ENCODE peak calls at places on chromosomes 7 and 10, in five cellular contexts. One of them, this sample, is unnamed. For H3K9me3, the result is how much of the 10 kb centered on the place peaks cover.

GRCh38 chr7:50208335-50208982 is 96.1 kb upstream of the IKZF1 start:
- DNase-seq in CD8-positive, alpha-beta memory T cell: no peak
- DNase-seq in PC-3: no peak
- DNase-seq in HCT116: no peak
- DNase-seq in right lobe of liver: no peak
- DNase-seq in this sample: no peak

GRCh38 chr7:30751696-30752273 is at the start of gene INMT:
- DNase-seq in PC-3: no peak
- DNase-seq in HCT116: no peak
- DNase-seq in right lobe of liver: no peak
- DNase-seq in CD8-positive, alpha-beta memory T cell: no peak
- DNase-seq in this sample: no peak

GRCh38 chr7:157006205-157006747 is 4.2 kb downstream of the MNX1 start:
- DNase-seq in HCT116: no peak
- DNase-seq in CD8-positive, alpha-beta memory T cell: no peak
- DNase-seq in PC-3: no peak
- DNase-seq in right lobe of liver: peak
- DNase-seq in this sample: peak

GRCh38 chr7:76512941-76513816 is 2.8 kb downstream of the UPK3B start:
- DNase-seq in right lobe of liver: no peak
- DNase-seq in HCT116: peak
- DNase-seq in PC-3: peak
- DNase-seq in CD8-positive, alpha-beta memory T cell: no peak
- DNase-seq in this sample: no peak

GRCh38 chr10:132376394-132376851 is 20.6 kb upstream of the PWWP2B start:
- DNase-seq in right lobe of liver: peak
- DNase-seq in CD8-positive, alpha-beta memory T cell: no peak
- DNase-seq in HCT116: no peak
- DNase-seq in PC-3: no peak
- DNase-seq in this sample: no peak

GRCh38 chr10:132482090-132482489 is 55.5 kb upstream of the INPP5A start:
- DNase-seq in PC-3: peak
- DNase-seq in right lobe of liver: no peak
- DNase-seq in CD8-positive, alpha-beta memory T cell: no peak
- DNase-seq in HCT116: no peak
- DNase-seq in this sample: no peak

GRCh38 chr10:90179696-90180407 is 478.5 kb downstream of the KIF20B start:
- DNase-seq in right lobe of liver: no peak
- DNase-seq in HCT116: peak
- DNase-seq in PC-3: peak
- DNase-seq in CD8-positive, alpha-beta memory T cell: no peak
- DNase-seq in this sample: no peak

GRCh38 chr7:92612501-92612900 is 22.3 kb upstream of the FAM133B start:
- DNase-seq in PC-3: no peak
- DNase-seq in right lobe of liver: no peak
- DNase-seq in CD8-positive, alpha-beta memory T cell: no peak
- DNase-seq in HCT116: no peak
- DNase-seq in this sample: no peak

GRCh38 chr7:29035044-29035740 is 77.1 kb upstream of the TRIL start:
- DNase-seq in PC-3: peak
- DNase-seq in HCT116: peak
- DNase-seq in right lobe of liver: no peak
- DNase-seq in CD8-positive, alpha-beta memory T cell: no peak
- DNase-seq in this sample: no peak

GRCh38 chr7:152587366-152587765 is 88.6 kb downstream of the XRCC2 start:
- DNase-seq in HCT116: no peak
- DNase-seq in PC-3: no peak
- DNase-seq in CD8-positive, alpha-beta memory T cell: no peak
- DNase-seq in right lobe of liver: no peak
- DNase-seq in this sample: no peak

GRCh38 chr7:3747452-3747851 is 446.4 kb downstream of the SDK1 start:
- DNase-seq in CD8-positive, alpha-beta memory T cell: no peak
- DNase-seq in HCT116: no peak
- DNase-seq in PC-3: no peak
- DNase-seq in right lobe of liver: no peak
- DNase-seq in this sample: no peak

GRCh38 chr10:22491480-22491879 is 146.2 kb downstream of the SPAG6 start:
- DNase-seq in PC-3: no peak
- DNase-seq in CD8-positive, alpha-beta memory T cell: no peak
- DNase-seq in right lobe of liver: no peak
- DNase-seq in HCT116: no peak
- DNase-seq in this sample: no peak

GRCh38 chr10:114413398-114413797 is 9.1 kb upstream of the AFAP1L2 start:
- DNase-seq in HCT116: peak
- DNase-seq in PC-3: peak
- DNase-seq in CD8-positive, alpha-beta memory T cell: no peak
- DNase-seq in right lobe of liver: no peak
- DNase-seq in this sample: peak

GRCh38 chr7:127486654-127487053 is 94.1 kb upstream of the ZNF800 start:
- DNase-seq in HCT116: no peak
- DNase-seq in right lobe of liver: no peak
- DNase-seq in CD8-positive, alpha-beta memory T cell: no peak
- DNase-seq in PC-3: peak
- DNase-seq in this sample: no peak

GRCh38 chr7:87202705-87203104 is 16.8 kb downstream of the TMEM243 start:
- DNase-seq in right lobe of liver: no peak
- DNase-seq in CD8-positive, alpha-beta memory T cell: no peak
- DNase-seq in HCT116: no peak
- DNase-seq in PC-3: no peak
- DNase-seq in this sample: no peak
- H3K9me3 ChIP-seq in right lobe of liver: under half
- H3K9me3 ChIP-seq in CD8-positive, alpha-beta memory T cell: under half
- H3K9me3 ChIP-seq in HCT116: under half
- H3K9me3 ChIP-seq in PC-3: under half
- H3K9me3 ChIP-seq in this sample: under half

GRCh38 chr10:48703776-48704555 is 19.3 kb downstream of the WDFY4 start:
- DNase-seq in HCT116: no peak
- DNase-seq in right lobe of liver: no peak
- DNase-seq in PC-3: no peak
- DNase-seq in CD8-positive, alpha-beta memory T cell: no peak
- DNase-seq in this sample: no peak

GRCh38 chr10:48701139-48701901 is 16.6 kb downstream of the WDFY4 start:
- DNase-seq in CD8-positive, alpha-beta memory T cell: no peak
- DNase-seq in right lobe of liver: no peak
- DNase-seq in HCT116: no peak
- DNase-seq in PC-3: no peak
- DNase-seq in this sample: no peak

GRCh38 chr10:48701941-48702340 is 17.3 kb downstream of the WDFY4 start:
- DNase-seq in right lobe of liver: no peak
- DNase-seq in CD8-positive, alpha-beta memory T cell: no peak
- DNase-seq in HCT116: no peak
- DNase-seq in PC-3: no peak
- DNase-seq in this sample: no peak

GRCh38 chr10:48708144-48708543 is 23.5 kb downstream of the WDFY4 start:
- DNase-seq in right lobe of liver: no peak
- DNase-seq in PC-3: no peak
- DNase-seq in HCT116: no peak
- DNase-seq in CD8-positive, alpha-beta memory T cell: no peak
- DNase-seq in this sample: no peak

DNA sequence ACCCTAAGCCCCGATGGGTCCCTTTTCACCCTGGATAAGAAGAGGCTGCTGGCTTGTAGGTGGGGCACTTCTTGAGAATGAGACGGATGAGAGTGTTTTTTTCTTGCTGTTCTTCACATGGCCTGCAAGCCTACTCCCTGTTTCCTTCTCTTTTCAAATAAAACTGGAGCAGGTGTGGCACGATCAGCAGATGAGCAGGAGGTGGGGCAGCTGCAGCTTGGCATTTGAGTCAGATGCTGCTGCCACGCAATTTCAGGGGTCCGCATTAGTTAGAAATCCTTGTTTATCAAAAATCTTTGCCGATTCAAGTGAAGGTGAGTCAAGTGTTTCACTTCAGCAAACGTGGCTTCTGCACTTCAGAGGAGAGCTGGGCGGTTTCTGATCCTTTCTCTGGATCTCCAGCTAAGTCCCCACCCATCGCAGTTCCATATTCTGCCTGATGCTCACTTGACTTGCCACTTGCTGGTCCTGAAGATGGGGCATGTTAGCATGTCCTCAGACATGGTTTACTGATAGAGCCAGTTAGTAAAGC is 20.8 kb downstream of the WDFY4 start:
- DNase-seq in right lobe of liver: no peak
- DNase-seq in HCT116: no peak
- DNase-seq in CD8-positive, alpha-beta memory T cell: no peak
- DNase-seq in PC-3: no peak
- DNase-seq in this sample: no peak
- H3K9me3 ChIP-seq in right lobe of liver: under half
- H3K9me3 ChIP-seq in HCT116: under half
- H3K9me3 ChIP-seq in CD8-positive, alpha-beta memory T cell: under half
- H3K9me3 ChIP-seq in PC-3: under half
- H3K9me3 ChIP-seq in this sample: under half

GRCh38 chr10:15370741-15371701 is at the start of gene FAM171A1:
- DNase-seq in HCT116: no peak
- DNase-seq in right lobe of liver: peak
- DNase-seq in PC-3: peak
- DNase-seq in CD8-positive, alpha-beta memory T cell: peak
- DNase-seq in this sample: peak

GRCh38 chr10:15370212-15370740 is 813 bp downstream of the FAM171A1 start:
- DNase-seq in CD8-positive, alpha-beta memory T cell: peak
- DNase-seq in HCT116: no peak
- DNase-seq in right lobe of liver: no peak
- DNase-seq in PC-3: no peak
- DNase-seq in this sample: peak

GRCh38 chr10:15367296-15367830 is 3.7 kb downstream of the FAM171A1 start:
- DNase-seq in CD8-positive, alpha-beta memory T cell: no peak
- DNase-seq in PC-3: no peak
- DNase-seq in HCT116: no peak
- DNase-seq in right lobe of liver: no peak
- DNase-seq in this sample: no peak

GRCh38 chr10:15368456-15368855 is 2.6 kb downstream of the FAM171A1 start:
- DNase-seq in right lobe of liver: no peak
- DNase-seq in PC-3: no peak
- DNase-seq in HCT116: no peak
- DNase-seq in CD8-positive, alpha-beta memory T cell: no peak
- DNase-seq in this sample: no peak

GRCh38 chr10:15369642-15370211 is 1.4 kb downstream of the FAM171A1 start:
- DNase-seq in PC-3: no peak
- DNase-seq in HCT116: no peak
- DNase-seq in CD8-positive, alpha-beta memory T cell: peak
- DNase-seq in right lobe of liver: no peak
- DNase-seq in this sample: no peak
- H3K9me3 ChIP-seq in PC-3: under half
- H3K9me3 ChIP-seq in HCT116: under half
- H3K9me3 ChIP-seq in CD8-positive, alpha-beta memory T cell: under half
- H3K9me3 ChIP-seq in right lobe of liver: under half
- H3K9me3 ChIP-seq in this sample: under half

GRCh38 chr10:29302499-29302898 is 13.6 kb downstream of the LYZL1 start:
- DNase-seq in right lobe of liver: no peak
- DNase-seq in HCT116: no peak
- DNase-seq in PC-3: no peak
- DNase-seq in CD8-positive, alpha-beta memory T cell: no peak
- DNase-seq in this sample: no peak

GRCh38 chr10:29297678-29298077 is 8.8 kb downstream of the LYZL1 start:
- DNase-seq in right lobe of liver: no peak
- DNase-seq in HCT116: peak
- DNase-seq in PC-3: no peak
- DNase-seq in CD8-positive, alpha-beta memory T cell: no peak
- DNase-seq in this sample: no peak

GRCh38 chr10:29304259-29305030 is 15.6 kb downstream of the LYZL1 start:
- DNase-seq in right lobe of liver: peak
- DNase-seq in HCT116: peak
- DNase-seq in CD8-positive, alpha-beta memory T cell: peak
- DNase-seq in PC-3: peak
- DNase-seq in this sample: peak

GRCh38 chr10:29305031-29305335 is 16.1 kb downstream of the LYZL1 start:
- DNase-seq in HCT116: no peak
- DNase-seq in right lobe of liver: no peak
- DNase-seq in CD8-positive, alpha-beta memory T cell: no peak
- DNase-seq in PC-3: no peak
- DNase-seq in this sample: no peak

GRCh38 chr10:29301359-29301910 is 12.6 kb downstream of the LYZL1 start:
- DNase-seq in HCT116: no peak
- DNase-seq in PC-3: no peak
- DNase-seq in CD8-positive, alpha-beta memory T cell: no peak
- DNase-seq in right lobe of liver: no peak
- DNase-seq in this sample: no peak
- H3K9me3 ChIP-seq in HCT116: under half
- H3K9me3 ChIP-seq in PC-3: under half
- H3K9me3 ChIP-seq in CD8-positive, alpha-beta memory T cell: under half
- H3K9me3 ChIP-seq in right lobe of liver: under half
- H3K9me3 ChIP-seq in this sample: under half

GRCh38 chr7:158123214-158123613 is 464.4 kb downstream of the PTPRN2 start:
- DNase-seq in HCT116: no peak
- DNase-seq in PC-3: no peak
- DNase-seq in CD8-positive, alpha-beta memory T cell: no peak
- DNase-seq in right lobe of liver: no peak
- DNase-seq in this sample: no peak
- H3K9me3 ChIP-seq in HCT116: under half
- H3K9me3 ChIP-seq in PC-3: under half
- H3K9me3 ChIP-seq in CD8-positive, alpha-beta memory T cell: under half
- H3K9me3 ChIP-seq in right lobe of liver: under half
- H3K9me3 ChIP-seq in this sample: under half

DNA sequence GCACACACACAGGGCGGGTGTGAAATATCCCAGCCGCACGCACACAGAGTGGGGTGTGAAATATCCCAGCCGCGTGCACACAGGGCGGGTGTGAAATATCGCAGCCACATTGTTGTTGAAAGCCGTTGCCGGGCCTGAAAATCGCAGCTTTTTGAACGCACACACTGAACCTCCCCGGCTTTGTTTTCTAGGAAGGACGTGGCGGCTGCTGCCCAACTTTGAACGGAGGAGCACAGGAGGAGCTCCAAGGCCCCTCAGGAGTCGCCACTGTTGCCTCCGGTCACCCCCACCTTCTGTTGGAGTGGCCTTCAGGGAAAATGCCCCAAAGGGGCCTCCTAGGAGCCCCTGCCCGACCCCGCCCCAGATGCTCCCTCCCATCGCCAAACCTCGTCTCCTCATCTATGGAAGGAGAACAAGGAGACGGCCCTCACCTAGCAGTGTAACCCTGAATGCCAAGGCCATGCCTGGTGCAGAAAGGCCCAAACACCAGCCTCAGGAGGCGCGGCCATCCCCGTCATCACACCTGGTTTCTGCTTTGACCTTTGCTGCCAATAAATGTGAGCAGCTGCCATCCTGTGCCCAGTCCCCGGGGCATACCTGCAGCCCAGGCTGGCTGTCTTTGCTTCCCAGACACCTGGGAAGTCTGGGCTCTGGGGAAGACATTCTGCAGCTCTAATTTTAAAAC is 318.6 kb downstream of the PTPRN2 start:
- DNase-seq in PC-3: no peak
- DNase-seq in right lobe of liver: peak
- DNase-seq in HCT116: no peak
- DNase-seq in CD8-positive, alpha-beta memory T cell: no peak
- DNase-seq in this sample: peak
- H3K9me3 ChIP-seq in PC-3: under half
- H3K9me3 ChIP-seq in right lobe of liver: under half
- H3K9me3 ChIP-seq in HCT116: under half
- H3K9me3 ChIP-seq in CD8-positive, alpha-beta memory T cell: under half
- H3K9me3 ChIP-seq in this sample: under half

DNA sequence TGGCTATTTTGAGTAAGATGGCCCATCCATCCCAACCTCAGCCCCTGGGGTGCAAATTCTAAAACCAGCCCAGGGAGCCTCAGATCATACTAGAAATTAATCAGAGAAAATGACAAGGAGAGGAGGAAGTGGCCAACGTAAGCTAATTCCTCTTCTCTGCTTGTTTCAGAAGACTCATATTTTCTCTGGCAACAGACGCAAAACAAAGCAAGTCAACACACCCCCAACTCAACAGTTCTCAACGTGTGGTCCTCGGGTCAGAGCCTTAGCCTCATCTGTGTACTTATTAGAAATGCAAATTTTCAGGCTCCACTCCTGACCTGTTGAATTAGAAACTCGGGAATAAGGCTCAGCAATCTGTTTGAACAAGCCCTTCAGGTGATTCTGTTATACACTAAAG is 413.9 kb upstream of the AUTS2 start:
- DNase-seq in HCT116: no peak
- DNase-seq in right lobe of liver: no peak
- DNase-seq in CD8-positive, alpha-beta memory T cell: no peak
- DNase-seq in PC-3: no peak
- DNase-seq in this sample: no peak
- H3K9me3 ChIP-seq in HCT116: under half
- H3K9me3 ChIP-seq in right lobe of liver: under half
- H3K9me3 ChIP-seq in CD8-positive, alpha-beta memory T cell: under half
- H3K9me3 ChIP-seq in PC-3: under half
- H3K9me3 ChIP-seq in this sample: under half

This sample was measured in pancreas.